ENCODE peak calls at places on chromosomes 6 and 20, in nine cellular contexts. N is RWPE1; F is PC-9; Z is GDM1; E is ovary; V is left colon; L is stimulated activated CD4-positive, alpha-beta T cell treated with anti-CD3 and anti-CD28 coated beads, TNF-alpha, amount 100 ng/mL, for 4 hours; J is HTR-8/SVneo; C is activated naive CD4-positive, alpha-beta T cell treated with Interleukin-2 at 50 U/mL for 16 hours. U is an unnamed sample.

GRCh38 chr20:44448753-44449546 is 26.7 kb upstream of the TTPAL start:
- DNase-seq in N (no peak), F (no peak), Z (no peak), E (no peak), V (no peak), L (no peak), J (no peak), C (no peak), U (no peak)

GRCh38 chr6:27311806-27312145 is 297 bp downstream of the POM121L2 start:
- DNase-seq in N (no peak), F (no peak), Z (no peak), E (no peak), V (no peak), L (no peak), J (no peak), C (no peak), U (no peak)

GRCh38 chr6:31558631-31559500 is 11.5 kb downstream of the NFKBIL1 start:
- DNase-seq in N (no peak), F (no peak), Z (peak; percentile 91), E (no peak), V (peak; percentile 48), L (no peak), J (no peak), C (peak; percentile 81), U (peak; percentile 79)

GRCh38 chr6:161066511-161066910 is 74.9 kb downstream of the MAP3K4 start:
- DNase-seq in N (no peak), F (no peak), Z (no peak), E (no peak), V (no peak), L (no peak), J (no peak), C (no peak), U (no peak)

GRCh38 chr20:63072231-63072791 is 65.5 kb upstream of the BHLHE23 start:
- DNase-seq in N (no peak), F (no peak), Z (no peak), E (no peak), V (peak; percentile 7), L (no peak), J (no peak), C (no peak), U (no peak)

GRCh38 chr6:77650098-77650663 is 2.7 kb upstream of the MEI4 start:
- DNase-seq in N (no peak), F (no peak), Z (no peak), E (no peak), V (no peak), L (no peak), J (no peak), C (no peak), U (peak; percentile 40)

GRCh38 chr20:11810316-11811130 is 107.2 kb upstream of the BTBD3 start:
- DNase-seq in N (peak; percentile 48), F (peak; percentile 73), Z (no peak), E (no peak), V (no peak), L (no peak), J (no peak), C (no peak), U (no peak)

GRCh38 chr6:44224154-44224977 is 971 bp downstream of the SLC29A1 start:
- DNase-seq in N (no peak), F (no peak), Z (no peak), E (no peak), V (no peak), L (no peak), J (peak; percentile 45), C (peak; percentile 17), U (no peak)

GRCh38 chr6:30880563-30881252 is 3.6 kb upstream of the DDR1 start:
- DNase-seq in N (no peak), F (no peak), Z (no peak), E (no peak), V (no peak), L (no peak), J (no peak), C (no peak), U (no peak)

GRCh38 chr6:93787841-93788240 is 368.5 kb upstream of the EPHA7 start:
- DNase-seq in N (no peak), F (no peak), Z (no peak), E (no peak), V (no peak), L (no peak), J (no peak), C (no peak), U (no peak)

GRCh38 chr6:36201612-36202011 is 5.1 kb downstream of the BRPF3 start:
- DNase-seq in N (no peak), F (no peak), Z (no peak), E (no peak), V (no peak), L (no peak), J (no peak), C (no peak), U (no peak)

GRCh38 chr20:59634435-59635005 is 30.2 kb downstream of the PHACTR3 start:
- DNase-seq in N (no peak), F (no peak), Z (no peak), E (no peak), V (no peak), L (no peak), J (no peak), C (no peak), U (no peak)

GRCh38 chr6:169971951-169972651 is 220.7 kb downstream of the ERMARD start:
- DNase-seq in N (no peak), F (no peak), Z (no peak), E (peak; percentile 1), V (peak; percentile 10), L (no peak), J (no peak), C (no peak), U (peak; percentile 30)

GRCh38 chr6:14992382-14992781 is 253.5 kb upstream of the JARID2 start:
- DNase-seq in N (no peak), F (no peak), Z (no peak), E (no peak), V (no peak), L (no peak), J (no peak), C (no peak), U (no peak)

GRCh38 chr6:4608361-4609115 is 167.7 kb upstream of the CDYL start:
- DNase-seq in N (no peak), F (no peak), Z (no peak), E (no peak), V (no peak), L (no peak), J (no peak), C (no peak), U (no peak)

GRCh38 chr6:113875470-113875869 is 18.3 kb downstream of the MARCKS start:
- DNase-seq in N (no peak), F (no peak), Z (no peak), E (no peak), V (no peak), L (no peak), J (peak; percentile 23), C (no peak), U (no peak)

GRCh38 chr6:36136034-36136433 is 5.7 kb downstream of the MAPK13 start:
- DNase-seq in N (no peak), F (no peak), Z (no peak), E (no peak), V (no peak), L (no peak), J (no peak), C (no peak), U (no peak)

GRCh38 chr6:38688579-38689087 is 14.3 kb downstream of the GLO1 start:
- DNase-seq in N (no peak), F (no peak), Z (no peak), E (no peak), V (peak; percentile 34), L (no peak), J (no peak), C (no peak), U (peak; percentile 65)

GRCh38 chr20:33071198-33071597 is 8.2 kb upstream of the BPIFB4 start:
- DNase-seq in N (no peak), F (no peak), Z (no peak), E (no peak), V (no peak), L (no peak), J (no peak), C (no peak), U (no peak)

GRCh38 chr20:21238400-21238799 is 64.7 kb upstream of the XRN2 start:
- DNase-seq in N (no peak), F (no peak), Z (no peak), E (no peak), V (no peak), L (no peak), J (no peak), C (no peak), U (no peak)

U was measured in Peyer's patch.